ENCODE peak calls at places on chromosomes 3 and 15, in nine cellular contexts. R is Calu3; V is HTR-8/SVneo; X is A172; J is stimulated activated CD4-positive, alpha-beta T cell treated with anti-CD3 and anti-CD28 coated beads, Interleukin-12 subunit alpha, Interleukin-12 subunit beta, amount 100 ng/mL, for 4 hours; C is NCI-H69; G is AG09319; B is GOT3; D is NCI-H2029. W is an unnamed sample.
A peak's percentile ranks its signal among the peaks of the same experiment; 100 is the strongest.

GRCh38 chr15:72156928-72157327 is 38.7 kb downstream of the SENP8 start:
- DNase-seq in R (no peak), V (no peak), X (no peak), J (no peak), C (no peak), G (no peak), B (no peak), D (no peak), W (no peak)

GRCh38 chr15:59268199-59268979 is 61.7 kb downstream of the LDHAL6B start:
- DNase-seq in R (no peak), V (no peak), X (peak; percentile 23), J (no peak), C (no peak), G (no peak), B (no peak), D (no peak), W (no peak)

GRCh38 chr15:101143321-101143720 is 108.5 kb downstream of the CHSY1 start:
- DNase-seq in R (no peak), V (no peak), X (no peak), J (no peak), C (no peak), G (no peak), B (no peak), D (no peak), W (no peak)

GRCh38 chr15:48929611-48930170 is 34.0 kb downstream of the SHC4 start:
- DNase-seq in R (no peak), V (no peak), X (no peak), J (no peak), C (peak; percentile 94), G (no peak), B (no peak), D (no peak), W (no peak)

GRCh38 chr3:190205739-190206138 is 85.0 kb upstream of the P3H2 start:
- DNase-seq in R (no peak), V (no peak), X (peak; percentile 52), J (no peak), C (no peak), G (peak; percentile 5), B (no peak), D (no peak), W (no peak)

GRCh38 chr3:101846709-101847108 is 2.6 kb upstream of the NFKBIZ start:
- DNase-seq in R (no peak), V (no peak), X (no peak), J (no peak), C (no peak), G (no peak), B (no peak), D (no peak), W (no peak)

GRCh38 chr3:2599471-2599870 is 500.8 kb downstream of the CNTN4 start:
- DNase-seq in R (no peak), V (no peak), X (no peak), J (no peak), C (peak; percentile 6), G (no peak), B (no peak), D (no peak), W (no peak)

GRCh38 chr3:137259089-137259488 is 301.3 kb downstream of the IL20RB start:
- DNase-seq in R (no peak), V (no peak), X (no peak), J (no peak), C (no peak), G (no peak), B (no peak), D (no peak), W (no peak)

GRCh38 chr3:128052831-128053419 is 688 bp downstream of the SEC61A1 start:
- DNase-seq in R (no peak), V (no peak), X (no peak), J (no peak), C (peak; percentile 12), G (no peak), B (no peak), D (no peak), W (no peak)

GRCh38 chr3:10915395-10915794 is 77.2 kb upstream of the SLC6A1 start:
- DNase-seq in R (no peak), V (no peak), X (no peak), J (no peak), C (no peak), G (no peak), B (no peak), D (no peak), W (no peak)